ENCODE peak calls at places on chromosome 1, in four cellular contexts. X is midbrain, F is epithelial cell of esophagus, B is neuronal stem cell. A is an unnamed sample.

GRCh38 chr1:226653311-226653921 is 85.7 kb downstream of the ITPKB start:
- DNase-seq in X (no peak), F (no peak), B (no peak), A (no peak)

GRCh38 chr1:229390130-229390529 is 43.8 kb downstream of the ACTA1 start:
- DNase-seq in X (no peak), F (no peak), B (no peak), A (no peak)

GRCh38 chr1:175922254-175922881 is 179.0 kb upstream of the TNR start:
- DNase-seq in X (no peak), F (no peak), B (no peak), A (no peak)

GRCh38 chr1:21672478-21673276 is 3.5 kb upstream of the RAP1GAP start:
- DNase-seq in X (no peak), F (no peak), B (no peak), A (no peak)

GRCh38 chr1:220892086-220892376 is 12.8 kb downstream of the HLX start:
- DNase-seq in X (no peak), F (no peak), B (no peak), A (no peak)

GRCh38 chr1:6352138-6352563 is 41.4 kb downstream of the ACOT7 start:
- DNase-seq in X (no peak), F (peak), B (no peak), A (no peak)

GRCh38 chr1:76577818-76578185 is 289.5 kb upstream of the ST6GALNAC5 start:
- DNase-seq in X (no peak), F (no peak), B (no peak), A (no peak)

GRCh38 chr1:70140894-70141293 is 64.5 kb downstream of the LRRC40 start:
- DNase-seq in X (no peak), F (peak), B (peak), A (no peak)

GRCh38 chr1:196178083-196178635 is 430.1 kb downstream of the KCNT2 start:
- DNase-seq in X (no peak), F (peak), B (no peak), A (no peak)

GRCh38 chr1:51690285-51690961 is 73.5 kb downstream of the OSBPL9 start:
- DNase-seq in X (no peak), F (peak), B (no peak), A (no peak)

GRCh38 chr1:33137800-33138199 is 44.0 kb downstream of the TRIM62 start:
- DNase-seq in X (peak), F (peak), B (peak), A (peak)

GRCh38 chr1:206518206-206518605 is 10.9 kb downstream of the RASSF5 start:
- DNase-seq in X (no peak), F (no peak), B (no peak), A (no peak)

GRCh38 chr1:201505505-201505893 is 1.4 kb downstream of the CSRP1 start:
- DNase-seq in X (no peak), F (peak), B (no peak), A (no peak)

GRCh38 chr1:3195480-3195815 is 126.4 kb downstream of the PRDM16 start:
- DNase-seq in X (no peak), F (no peak), B (no peak), A (no peak)

GRCh38 chr1:1623631-1624442 is 8.1 kb upstream of the MMP23B start:
- DNase-seq in X (no peak), F (no peak), B (no peak), A (no peak)

GRCh38 chr1:97353094-97353493 is 567.7 kb downstream of the DPYD start:
- DNase-seq in X (no peak), F (no peak), B (peak), A (no peak)

GRCh38 chr1:87478231-87478630 is 149.6 kb downstream of the LMO4 start:
- DNase-seq in X (peak), F (peak), B (no peak), A (no peak)

GRCh38 chr1:17097787-17098186 is 21.5 kb downstream of the PADI2 start:
- DNase-seq in X (no peak), F (peak), B (no peak), A (no peak)

GRCh38 chr1:117634631-117635030 is 28.8 kb downstream of the TENT5C start:
- DNase-seq in X (no peak), F (no peak), B (no peak), A (no peak)

GRCh38 chr1:243287652-243288051 is 31.8 kb downstream of the SDCCAG8 start:
- DNase-seq in X (peak), F (peak), B (no peak), A (no peak)

GRCh38 chr1:5933676-5934057 is 58.6 kb downstream of the NPHP4 start:
- DNase-seq in X (no peak), F (no peak), B (no peak), A (no peak)

GRCh38 chr1:239386453-239387303 is at the start of gene CHRM3:
- DNase-seq in X (peak), F (peak), B (peak), A (no peak)

GRCh38 chr1:221169447-221169889 is 290.2 kb downstream of the HLX start:
- DNase-seq in X (no peak), F (peak), B (peak), A (no peak)

GRCh38 chr1:26537951-26538352 is 8.4 kb downstream of the RPS6KA1 start:
- DNase-seq in X (peak), F (peak), B (no peak), A (peak)